ENCODE peak calls at places on chromosomes 2 and 18, in seven cellular contexts. W, L, M, E, U, A and O are unnamed samples.

GRCh38 chr2:235230809-235231601 is 262.8 kb upstream of the AGAP1 start:
- DNase-seq in W (no peak), L (peak; percentile 56), M (no peak), E (no peak), U (peak; percentile 48), A (no peak), O (no peak)

GRCh38 chr18:45332911-45333310 is 282.4 kb upstream of the SLC14A2 start:
- DNase-seq in W (no peak), L (no peak), M (no peak), E (no peak), U (no peak), A (no peak), O (no peak)

GRCh38 chr2:176182671-176183070 is 5.8 kb upstream of the HOXD1 start:
- DNase-seq in W (no peak), L (no peak), M (no peak), E (no peak), U (no peak), A (no peak), O (no peak)

GRCh38 chr18:28961669-28962228 is 784.8 kb upstream of the CDH2 start:
- DNase-seq in W (peak; percentile 61), L (peak; percentile 28), M (no peak), E (no peak), U (peak; percentile 76), A (no peak), O (no peak)

GRCh38 chr18:23668731-23669130 is 6.0 kb upstream of the ANKRD29 start:
- DNase-seq in W (no peak), L (no peak), M (no peak), E (no peak), U (no peak), A (no peak), O (no peak)

GRCh38 chr18:63818212-63818611 is 43.0 kb downstream of the SERPINB7 start:
- DNase-seq in W (no peak), L (no peak), M (no peak), E (no peak), U (no peak), A (no peak), O (no peak)

GRCh38 chr2:71798266-71799012 is 345.1 kb downstream of the DYSF start:
- DNase-seq in W (peak; percentile 61), L (peak; percentile 39), M (no peak), E (no peak), U (peak; percentile 71), A (peak; percentile 33), O (no peak)

GRCh38 chr2:184598313-184599053 is at the start of gene ZNF804A:
- DNase-seq in W (peak; percentile 74), L (peak; percentile 42), M (no peak), E (no peak), U (peak; percentile 89), A (peak; percentile 50), O (peak; percentile 22)

GRCh38 chr2:44840186-44840850 is 101.2 kb upstream of the SIX3 start:
- DNase-seq in W (no peak), L (no peak), M (no peak), E (no peak), U (no peak), A (no peak), O (no peak)

GRCh38 chr18:13710460-13710859 is 15.9 kb downstream of the FAM210A start:
- DNase-seq in W (peak; percentile 42), L (no peak), M (no peak), E (no peak), U (no peak), A (no peak), O (no peak)